ENCODE peak calls at places on chromosomes 7 and 10, in seven cellular contexts. K, L, X, J, U, I and O are unnamed samples.

GRCh38 chr10:34814228-34815173 is 595 bp downstream of the PARD3 start:
- DNase-seq in K (no peak), L (peak; percentile 75), X (peak; percentile 57), J (peak; percentile 30), U (peak; percentile 67), I (peak; percentile 72), O (peak; percentile 46)

GRCh38 chr10:83289373-83289772 is 849.9 kb upstream of the GHITM start:
- DNase-seq in K (no peak), L (no peak), X (no peak), J (no peak), U (no peak), I (no peak), O (no peak)

GRCh38 chr10:109770000-109770399 is 153.3 kb downstream of the XPNPEP1 start:
- DNase-seq in K (no peak), L (no peak), X (no peak), J (no peak), U (no peak), I (no peak), O (no peak)

GRCh38 chr7:136938476-136938875 is 70.0 kb downstream of the CHRM2 start:
- DNase-seq in K (no peak), L (no peak), X (no peak), J (no peak), U (no peak), I (no peak), O (no peak)

GRCh38 chr10:78215645-78216044 is 182.0 kb downstream of the RPS24 start:
- DNase-seq in K (no peak), L (no peak), X (no peak), J (no peak), U (no peak), I (no peak), O (no peak)

GRCh38 chr10:111207525-111207924 is 130.7 kb downstream of the ADRA2A start:
- DNase-seq in K (no peak), L (no peak), X (no peak), J (no peak), U (no peak), I (peak; percentile 10), O (no peak)

GRCh38 chr7:417625-417889 is 102.1 kb downstream of the PDGFA start:
- DNase-seq in K (no peak), L (no peak), X (no peak), J (no peak), U (no peak), I (no peak), O (no peak)

GRCh38 chr7:143285454-143285756 is 647 bp downstream of the TMEM139 start:
- DNase-seq in K (no peak), L (no peak), X (no peak), J (peak; percentile 43), U (no peak), I (no peak), O (no peak)

GRCh38 chr10:43816351-43817321 is 168.0 kb upstream of the ZNF32 start:
- DNase-seq in K (no peak), L (no peak), X (no peak), J (no peak), U (peak; percentile 59), I (peak; percentile 93), O (no peak)

GRCh38 chr10:110500515-110500905 is 2.8 kb downstream of the DUSP5 start:
- DNase-seq in K (no peak), L (no peak), X (no peak), J (peak; percentile 80), U (no peak), I (no peak), O (no peak)

DNA sequence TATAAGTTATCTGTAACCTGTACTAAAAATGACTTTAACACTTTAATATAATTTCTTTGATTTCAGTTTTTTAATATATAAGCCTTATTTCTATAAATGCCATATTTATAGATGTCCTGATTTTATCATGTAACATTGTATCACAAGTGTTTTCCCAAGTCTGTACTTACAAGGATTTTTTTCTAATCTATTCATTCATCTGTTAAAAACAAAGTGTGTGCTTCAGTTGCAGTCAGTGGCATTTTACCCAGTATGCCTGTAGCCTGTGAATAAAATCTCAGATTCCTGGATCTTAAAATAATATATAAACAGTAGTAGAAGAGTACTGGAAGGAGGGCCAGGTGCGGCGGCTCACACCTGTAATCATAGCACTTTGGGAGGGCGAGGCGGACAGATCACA is 17.4 kb downstream of the PRKRIP1 start:
- DNase-seq in K (no peak), L (no peak), X (no peak), J (no peak), U (no peak), I (no peak), O (no peak)
- TF ChIP-seq CTCF in K (no peak), L (no peak), X (no peak), J (no peak), U (no peak), I (no peak), O (no peak)

GRCh38 chr7:151862606-151863381 is 14.1 kb downstream of the PRKAG2 start:
- DNase-seq in K (no peak), L (no peak), X (no peak), J (no peak), U (no peak), I (no peak), O (no peak)

GRCh38 chr7:151863386-151864079 is 13.4 kb downstream of the PRKAG2 start:
- DNase-seq in K (no peak), L (no peak), X (no peak), J (no peak), U (no peak), I (no peak), O (no peak)

GRCh38 chr7:151865070-151865670 is 11.7 kb downstream of the PRKAG2 start:
- DNase-seq in K (no peak), L (no peak), X (no peak), J (no peak), U (no peak), I (no peak), O (no peak)

GRCh38 chr7:151864561-151864960 is 12.4 kb downstream of the PRKAG2 start:
- DNase-seq in K (no peak), L (no peak), X (no peak), J (no peak), U (no peak), I (no peak), O (no peak)

DNA sequence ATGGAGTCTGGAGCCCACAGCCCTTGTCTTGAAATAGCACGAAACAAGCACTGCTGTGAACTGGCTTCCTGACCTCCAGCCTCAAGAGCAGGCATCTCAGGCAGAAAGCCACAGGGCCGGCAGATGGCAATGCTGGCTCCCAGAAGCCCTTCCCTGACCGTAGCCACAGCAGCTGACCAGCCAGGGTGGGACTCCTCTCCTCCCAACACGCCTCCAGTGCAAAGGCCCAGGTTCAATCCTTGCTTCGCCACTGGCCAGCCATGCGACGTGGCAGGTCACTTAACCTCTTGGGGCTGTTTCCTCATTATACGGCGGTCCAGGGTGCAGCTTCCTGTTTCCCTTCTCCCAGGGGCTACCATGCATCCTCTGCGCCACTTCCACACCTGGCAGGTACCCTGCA is 12.8 kb downstream of the PRKAG2 start:
- DNase-seq in K (no peak), L (no peak), X (no peak), J (no peak), U (no peak), I (no peak), O (no peak)
- TF ChIP-seq CTCF in K (no peak), L (no peak), X (no peak), J (no peak), U (no peak), I (no peak), O (no peak)

DNA sequence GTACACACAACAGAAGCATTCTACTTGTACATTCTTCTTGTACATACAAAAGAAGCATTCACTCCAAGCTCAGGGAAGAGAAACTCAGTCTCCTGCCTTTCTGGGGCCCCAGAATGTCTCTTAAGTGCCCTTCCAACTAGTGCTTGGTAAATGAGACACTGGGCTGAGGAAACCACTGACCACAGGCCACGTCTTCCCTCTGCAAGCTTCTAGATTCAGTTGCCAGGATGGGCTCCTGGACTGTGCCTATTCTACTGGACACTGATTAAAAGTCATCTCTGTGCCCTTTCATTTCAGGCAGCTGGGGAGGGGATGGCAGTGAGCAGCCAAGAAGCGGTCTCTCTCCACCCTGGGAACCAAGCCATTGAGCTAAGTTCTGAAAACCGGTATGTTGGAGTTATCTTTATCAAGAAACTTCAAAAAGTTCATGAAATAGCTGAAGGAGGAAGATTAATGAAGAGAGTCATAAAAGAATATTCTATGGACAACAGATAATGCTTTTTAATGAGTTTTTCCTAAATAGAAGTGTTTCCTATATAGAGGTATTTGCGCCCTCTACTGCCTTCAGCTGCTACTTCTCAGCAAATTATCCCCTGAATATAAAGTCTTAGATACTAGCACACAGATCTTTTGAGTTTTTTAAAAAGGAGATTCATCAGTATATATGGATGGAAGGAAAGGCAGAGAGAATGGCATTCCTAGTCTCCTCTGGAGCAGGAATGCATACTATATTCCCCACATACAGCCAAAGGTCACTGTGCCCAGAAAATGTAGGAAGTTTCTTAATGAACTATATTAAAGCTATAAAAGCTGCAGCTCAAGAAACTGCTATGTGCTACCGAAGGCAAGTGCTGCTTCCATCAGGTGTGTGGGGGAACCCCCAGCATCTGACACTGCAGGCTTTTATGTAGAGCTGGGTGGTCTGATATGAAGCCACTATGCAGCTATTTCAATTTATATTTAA is 8.4 kb upstream of the IFIT1B start:
- DNase-seq in K (no peak), L (no peak), X (no peak), J (no peak), U (peak; percentile 46), I (no peak), O (no peak)
- TF ChIP-seq CTCF in K (peak; percentile 51), L (peak; percentile 31), X (no peak), J (peak; percentile 44), U (peak; percentile 70), I (peak; percentile 61), O (peak; percentile 60)

GRCh38 chr10:103067484-103067883 is 125.6 kb downstream of the NT5C2 start:
- DNase-seq in K (no peak), L (no peak), X (no peak), J (no peak), U (peak; percentile 49), I (no peak), O (no peak)

GRCh38 chr10:103067951-103068350 is 125.1 kb downstream of the NT5C2 start:
- DNase-seq in K (no peak), L (no peak), X (no peak), J (no peak), U (no peak), I (no peak), O (no peak)

GRCh38 chr10:103057980-103058568 is 135.0 kb downstream of the NT5C2 start:
- DNase-seq in K (no peak), L (no peak), X (no peak), J (no peak), U (no peak), I (no peak), O (no peak)

GRCh38 chr10:103066141-103067098 is 126.7 kb downstream of the NT5C2 start:
- DNase-seq in K (no peak), L (no peak), X (no peak), J (no peak), U (no peak), I (no peak), O (no peak)

DNA sequence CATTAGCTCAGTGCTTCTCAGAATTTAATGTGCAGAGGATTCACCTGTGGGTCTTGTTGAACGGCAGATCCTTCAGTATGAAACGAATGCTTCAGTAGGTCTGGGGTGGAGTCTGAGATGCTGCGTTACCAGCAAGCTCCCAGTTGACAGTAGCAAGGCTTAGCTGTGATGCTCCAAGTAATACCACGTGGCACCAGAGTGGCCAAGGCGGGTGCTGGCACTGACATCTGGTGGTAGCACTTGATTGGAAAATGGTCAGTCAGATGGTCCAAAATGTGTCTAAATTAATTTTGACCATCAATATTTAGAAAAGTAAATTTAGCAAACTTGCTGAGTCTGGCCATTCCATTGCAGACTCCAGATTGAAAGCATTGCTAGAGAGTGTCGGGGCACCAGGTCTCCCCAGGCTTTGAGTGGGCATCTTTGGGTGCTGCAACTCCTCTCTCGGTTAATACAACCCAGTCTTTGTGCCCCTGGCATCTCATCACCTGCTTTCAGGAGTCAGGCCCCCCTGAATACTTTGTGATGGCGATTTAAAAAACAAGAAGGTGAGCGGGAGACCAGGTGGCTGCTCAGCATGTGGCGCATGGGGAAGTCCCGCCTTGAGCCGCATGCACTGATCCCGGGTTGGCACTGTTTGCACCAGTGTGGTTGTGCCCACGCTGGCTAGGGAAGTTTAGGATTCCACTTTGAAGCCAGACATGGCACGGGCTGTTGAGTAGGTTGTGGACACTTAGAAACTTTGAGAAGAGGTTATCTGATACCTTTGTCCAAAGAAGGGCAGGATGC is 130.0 kb downstream of the NT5C2 start:
- DNase-seq in K (no peak), L (no peak), X (no peak), J (no peak), U (no peak), I (no peak), O (no peak)
- TF ChIP-seq CTCF in K (peak; percentile 18), L (no peak), X (peak; percentile 19), J (peak; percentile 20), U (no peak), I (no peak), O (no peak)